ENCODE peak calls at places on chromosomes 12 and 14, in five cellular contexts. E is neural crest cell, H is BJ, M is heart left ventricle, B is ascending aorta. W is an unnamed sample.

GRCh38 chr12:112738531-112738930 is 53.0 kb upstream of the RPH3A start:
- DNase-seq in M (no peak), B (no peak), H (no peak), E (no peak), W (no peak)

GRCh38 chr14:104135121-104135903 is 3.1 kb upstream of the KIF26A start:
- DNase-seq in E (peak), H (no peak), M (peak), B (no peak), W (peak)

GRCh38 chr14:59116984-59117415 is 71.5 kb upstream of the DAAM1 start:
- DNase-seq in E (no peak), M (no peak), H (peak), B (no peak), W (no peak)

GRCh38 chr12:100199347-100200136 is 1.1 kb upstream of the ACTR6 start:
- DNase-seq in M (peak), B (no peak), E (peak), H (no peak), W (peak)

GRCh38 chr14:20262642-20263128 is 23.6 kb downstream of the OR11H4 start:
- DNase-seq in B (no peak), M (no peak), E (no peak), H (peak), W (no peak)

GRCh38 chr14:79552778-79553177 is 658.5 kb downstream of the DIO2 start:
- DNase-seq in E (no peak), H (no peak), B (no peak), M (no peak), W (no peak)

GRCh38 chr12:52752516-52752915 is 24.6 kb downstream of the KRT76 start:
- DNase-seq in H (no peak), E (no peak), M (no peak), B (no peak), W (no peak)

GRCh38 chr12:95218164-95218851 is 701 bp downstream of the VEZT start:
- DNase-seq in B (peak), H (no peak), M (no peak), E (no peak), W (no peak)

GRCh38 chr12:40011775-40012129 is 94.1 kb downstream of the SLC2A13 start:
- DNase-seq in M (no peak), B (no peak), H (no peak), E (no peak), W (no peak)

GRCh38 chr12:124240493-124240892 is 54.4 kb upstream of the RFLNA start:
- DNase-seq in E (no peak), B (no peak), M (no peak), H (no peak), W (peak)

GRCh38 chr12:60266381-60266852 is 670.6 kb downstream of the SLC16A7 start:
- DNase-seq in B (no peak), E (no peak), H (peak), M (no peak), W (no peak)

GRCh38 chr12:9829483-9829882 is 2.2 kb downstream of the KLRF1 start:
- DNase-seq in M (no peak), E (no peak), B (no peak), H (no peak), W (no peak)

GRCh38 chr12:21330682-21331253 is 3.9 kb downstream of the SLCO1A2 start:
- DNase-seq in M (no peak), H (no peak), E (no peak), B (no peak), W (no peak)

GRCh38 chr14:27075503-27075902 is 477.7 kb upstream of the NOVA1 start:
- DNase-seq in E (no peak), B (no peak), H (no peak), M (no peak), W (no peak)

GRCh38 chr14:64733321-64733720 is 29.1 kb downstream of the PLEKHG3 start:
- DNase-seq in B (no peak), E (no peak), H (no peak), M (no peak), W (no peak)

GRCh38 chr12:98587084-98587483 is 6.4 kb upstream of the SLC25A3 start:
- DNase-seq in E (no peak), M (no peak), B (no peak), H (no peak), W (no peak)

GRCh38 chr12:123714302-123714627 is 2.1 kb downstream of the ATP6V0A2 start:
- DNase-seq in M (no peak), E (no peak), B (no peak), H (no peak), W (no peak)

GRCh38 chr14:76900406-76901085 is 74.3 kb downstream of the LRRC74A start:
- DNase-seq in M (no peak), H (no peak), B (no peak), E (no peak), W (no peak)

GRCh38 chr14:71237556-71237955 is 330.3 kb downstream of the PCNX1 start:
- DNase-seq in E (no peak), H (no peak), B (no peak), M (no peak), W (no peak)

GRCh38 chr12:25249951-25250738 is 584 bp downstream of the KRAS start:
- DNase-seq in B (no peak), H (no peak), E (peak), M (peak), W (peak)

GRCh38 chr12:121036810-121037326 is 2.2 kb downstream of the OASL start:
- DNase-seq in H (no peak), B (no peak), M (no peak), E (no peak), W (no peak)

GRCh38 chr12:44640831-44641230 is 235.3 kb downstream of the NELL2 start:
- DNase-seq in H (no peak), M (no peak), E (no peak), B (no peak), W (no peak)
- TF ChIP-seq CTCF in H (no peak), M (no peak), E (no peak), B (no peak), W (no peak)

GRCh38 chr14:36553650-36554260 is 28.7 kb downstream of the NKX2-8 start:
- DNase-seq in E (no peak), B (no peak), H (no peak), M (no peak), W (peak)
- TF ChIP-seq CTCF in E (peak), B (peak), H (peak), M (peak), W (peak)

DNA sequence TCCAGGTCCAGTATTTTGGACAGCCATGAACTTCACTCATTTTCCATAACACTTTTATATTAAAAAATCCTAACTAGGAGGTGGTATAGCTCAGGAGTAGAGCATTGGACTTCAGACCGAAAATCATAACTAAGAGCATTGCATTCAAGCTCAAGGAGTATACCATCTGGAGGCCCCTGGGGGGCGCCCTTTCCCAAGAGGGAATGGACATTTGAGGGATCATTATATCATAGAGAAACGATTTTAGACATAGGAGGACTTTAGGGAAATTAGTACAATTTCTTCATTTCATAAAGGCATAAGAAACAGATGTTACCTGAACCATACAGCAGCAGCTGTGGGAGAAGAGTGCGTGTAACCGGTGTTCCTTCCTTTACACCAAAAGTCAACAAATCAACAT is 5.2 kb upstream of the ATG14 start:
- DNase-seq in E (no peak), M (no peak), H (no peak), B (no peak), W (peak)
- TF ChIP-seq CTCF in E (peak), M (peak), H (peak), B (no peak), W (peak)

GRCh38 chr14:105528197-105528858 is 1.9 kb downstream of the TMEM121 start:
- DNase-seq in M (peak), E (peak), H (no peak), B (no peak), W (peak)
- TF ChIP-seq CTCF in M (peak), E (peak), H (peak), B (peak), W (peak)

DNA sequence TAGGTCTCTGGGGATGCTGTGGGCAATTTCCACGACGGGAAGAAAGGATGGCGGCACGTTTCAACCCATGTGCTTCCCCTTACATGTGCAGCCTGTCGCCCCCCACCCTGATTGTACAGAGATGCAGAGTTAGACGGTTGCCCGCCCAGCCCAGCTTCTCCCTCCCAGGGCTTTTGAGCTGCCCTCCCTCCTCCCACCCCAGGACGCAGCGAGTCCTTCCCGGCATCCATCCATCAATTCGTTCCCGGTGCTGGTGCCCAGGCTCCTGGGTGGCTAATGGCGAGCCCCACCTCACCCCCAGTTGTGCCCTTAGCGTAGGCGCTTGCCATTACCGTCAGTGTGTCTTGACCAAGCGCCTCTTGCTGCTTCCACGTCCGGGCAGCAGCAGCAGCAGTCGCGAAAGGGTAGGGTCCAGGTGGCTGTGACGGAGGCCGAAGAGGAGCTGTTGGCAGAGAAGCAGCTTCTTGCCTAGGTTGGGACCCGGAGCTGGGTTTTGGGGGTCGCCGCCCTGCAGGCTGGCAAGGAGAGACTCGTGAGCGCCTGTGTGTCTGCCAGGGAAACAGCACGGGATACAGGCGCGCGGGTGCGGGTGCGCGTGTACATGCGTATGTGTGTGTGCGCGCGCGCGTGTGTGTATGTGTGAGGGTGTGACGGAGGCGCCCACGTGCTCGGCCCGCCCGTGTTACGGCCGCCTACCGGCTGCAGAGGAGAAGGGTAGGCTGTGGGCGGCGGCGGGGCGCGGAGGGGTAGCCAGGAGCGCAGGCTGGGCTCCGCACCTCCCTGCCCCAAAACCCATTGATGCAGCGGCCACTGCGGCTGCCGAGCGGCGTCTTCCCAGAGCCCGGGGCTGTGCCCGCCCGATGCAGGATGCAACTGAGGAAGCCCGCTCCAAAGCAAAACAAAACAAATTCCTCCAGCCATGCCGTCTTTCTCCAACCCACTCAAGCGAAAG is at the start of gene SLC6A15:
- DNase-seq in E (peak), B (no peak), H (no peak), M (peak), W (peak)
- TF ChIP-seq CTCF in E (peak), B (no peak), H (peak), M (no peak), W (peak)

GRCh38 chr14:68844210-68844545 is 51.3 kb upstream of the ZFP36L1 start:
- DNase-seq in M (no peak), B (no peak), E (no peak), H (no peak), W (no peak)
- TF ChIP-seq CTCF in M (no peak), B (no peak), E (no peak), H (no peak), W (no peak)

DNA sequence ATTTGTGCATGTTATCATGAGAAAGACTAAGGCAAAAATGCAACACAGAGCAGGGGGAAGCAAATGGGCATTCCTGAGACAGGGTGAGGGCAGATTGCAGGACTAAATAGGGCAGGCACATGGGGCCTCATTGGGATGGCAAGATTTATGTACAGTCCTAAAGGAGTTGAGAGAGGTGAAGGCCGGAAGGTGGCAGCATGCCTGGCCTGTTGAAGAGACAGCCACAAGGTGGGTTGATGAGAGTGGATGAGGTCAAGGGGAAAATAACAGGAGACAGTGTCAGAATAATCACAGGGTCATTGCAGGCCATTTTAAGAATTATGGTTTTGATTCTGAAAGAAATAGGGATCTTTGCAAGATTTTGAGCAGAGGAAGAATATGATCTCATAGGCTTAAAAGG is 21.0 kb downstream of the PAH start:
- DNase-seq in M (no peak), E (no peak), H (no peak), B (no peak), W (no peak)
- TF ChIP-seq CTCF in M (no peak), E (no peak), H (no peak), B (no peak), W (no peak)

GRCh38 chr12:13982010-13982409 is 608 bp upstream of the GRIN2B start:
- DNase-seq in M (no peak), H (no peak), B (no peak), E (peak), W (peak)
- TF ChIP-seq CTCF in M (peak), H (peak), B (peak), E (peak), W (peak)

GRCh38 chr12:89551747-89552146 is 25.9 kb upstream of the POC1B start:
- DNase-seq in B (no peak), M (no peak), H (no peak), E (no peak), W (no peak)
- TF ChIP-seq CTCF in B (no peak), M (no peak), H (no peak), E (no peak), W (no peak)

DNA sequence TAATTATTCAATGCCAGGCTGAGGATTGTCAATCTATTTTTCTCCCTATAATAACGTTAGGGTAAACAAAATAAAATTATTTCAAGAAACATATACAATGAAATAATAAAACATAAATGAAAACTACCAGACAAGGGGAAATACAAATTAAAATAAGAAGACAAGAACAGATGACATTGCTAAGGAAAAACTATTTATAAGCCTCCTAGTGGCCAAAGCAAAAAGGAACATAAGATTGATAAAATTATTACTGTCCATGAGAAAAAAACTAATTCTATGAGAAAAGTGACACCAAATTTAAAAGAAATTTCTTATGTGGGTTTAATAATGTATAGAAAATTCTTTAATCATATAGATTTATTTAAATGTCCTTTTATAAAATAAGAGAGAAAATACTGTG is 294.7 kb downstream of the TTC6 start:
- DNase-seq in H (no peak), M (no peak), B (no peak), E (no peak), W (no peak)
- TF ChIP-seq CTCF in H (peak), M (no peak), B (no peak), E (peak), W (no peak)

W was measured in WERI-Rb-1.